ENCODE peak calls at places on chromosome 20, in five cellular contexts. Z is HepG2; T is stimulated activated CD8-positive, alpha-beta memory T cell treated with anti-CD3 and anti-CD28 coated beads, Interleukin-7, amount 100 ng/mL, for 1 hour; P is spleen; S is NCI-H1105 treated with DMSO at 0.1 percent for 48 hours. I is an unnamed sample.

GRCh38 chr20:5835870-5836269 is 85.7 kb downstream of the SHLD1 start:
- DNase-seq in Z (no peak), T (no peak), P (no peak), S (no peak), I (no peak)

GRCh38 chr20:34345426-34345757 is 17.7 kb upstream of the ITCH start:
- DNase-seq in Z (no peak), T (no peak), P (no peak), S (no peak), I (no peak)

GRCh38 chr20:38725959-38726848 is 1.9 kb downstream of the SLC32A1 start:
- DNase-seq in Z (peak; percentile 75), T (no peak), P (no peak), S (no peak), I (no peak)

GRCh38 chr20:19849341-19850189 is 91.5 kb downstream of the RIN2 start:
- DNase-seq in Z (no peak), T (no peak), P (no peak), S (no peak), I (no peak)

GRCh38 chr20:41996951-41997350 is 378.8 kb upstream of the CHD6 start:
- DNase-seq in Z (no peak), T (no peak), P (no peak), S (no peak), I (no peak)

GRCh38 chr20:8627386-8628030 is 441.4 kb upstream of the PLCB4 start:
- DNase-seq in Z (no peak), T (no peak), P (no peak), S (no peak), I (no peak)

GRCh38 chr20:58636983-58637421 is 14.1 kb upstream of the STX16 start:
- DNase-seq in Z (no peak), T (no peak), P (no peak), S (no peak), I (no peak)

GRCh38 chr20:38961530-38962043 is 557 bp upstream of the DHX35 start:
- DNase-seq in Z (no peak), T (peak; percentile 0), P (no peak), S (peak; percentile 52), I (no peak)

GRCh38 chr20:37295595-37295994 is 6.1 kb downstream of the MANBAL start:
- DNase-seq in Z (no peak), T (no peak), P (no peak), S (peak; percentile 94), I (no peak)

GRCh38 chr20:16411361-16411760 is 161.9 kb downstream of the KIF16B start:
- DNase-seq in Z (no peak), T (no peak), P (no peak), S (no peak), I (no peak)

GRCh38 chr20:62068997-62069396 is 3.3 kb upstream of the TAF4 start:
- DNase-seq in Z (no peak), T (no peak), P (peak; percentile 31), S (no peak), I (no peak)

GRCh38 chr20:16475225-16475624 is 98.0 kb downstream of the KIF16B start:
- DNase-seq in Z (peak; percentile 98), T (no peak), P (no peak), S (no peak), I (no peak)